ENCODE peak calls at places on chromosomes 4 and X, in six cellular contexts. B is MM.1S, S is T47D, M is HepG2, U is NCI-H2081, I is mesenteric fat pad. W is an unnamed sample.

GRCh38 chr4:41594439-41594838 is 56.5 kb downstream of the LIMCH1 start:
- DNase-seq in I (no peak), B (no peak), M (no peak), U (no peak), S (no peak), W (no peak)

GRCh38 chrX:148854351-148854750 is 353.9 kb downstream of the AFF2 start:
- DNase-seq in I (no peak), B (no peak), U (no peak), M (no peak), S (no peak), W (no peak)

GRCh38 chr4:183987987-183988392 is 82.9 kb downstream of the STOX2 start:
- DNase-seq in B (no peak), I (no peak), M (peak), U (peak), S (peak), W (peak)

GRCh38 chr4:8675383-8675782 is 82.8 kb downstream of the CPZ start:
- DNase-seq in S (peak), M (peak), B (peak), U (no peak), I (no peak), W (no peak)

GRCh38 chr4:30836231-30836630 is 116.1 kb downstream of the PCDH7 start:
- DNase-seq in U (no peak), S (no peak), I (no peak), M (no peak), B (no peak), W (no peak)

GRCh38 chr4:158033416-158033863 is 139.4 kb downstream of the GASK1B start:
- DNase-seq in M (peak), S (no peak), B (no peak), I (no peak), U (no peak), W (no peak)

GRCh38 chrX:154436290-154436596 is 711 bp upstream of the GDI1 start:
- DNase-seq in B (no peak), M (no peak), I (no peak), S (no peak), U (no peak), W (no peak)

GRCh38 chr4:183241322-183241640 is 78.8 kb downstream of the CLDN22 start:
- DNase-seq in S (no peak), B (no peak), M (no peak), I (no peak), U (no peak), W (no peak)

GRCh38 chrX:121869876-121870477 is 822.6 kb downstream of the GLUD2 start:
- DNase-seq in M (no peak), I (no peak), U (no peak), B (no peak), S (no peak), W (peak)

GRCh38 chrX:112654871-112655270 is 24.9 kb downstream of the LHFPL1 start:
- DNase-seq in M (no peak), I (no peak), B (no peak), S (no peak), U (no peak), W (no peak)

GRCh38 chr4:114077610-114078009 is 98.2 kb upstream of the ARSJ start:
- DNase-seq in U (no peak), B (no peak), S (no peak), I (no peak), M (no peak), W (no peak)

GRCh38 chr4:153119626-153120025 is 84.6 kb upstream of the TRIM2 start:
- DNase-seq in M (no peak), I (no peak), U (no peak), S (no peak), B (no peak), W (no peak)

GRCh38 chr4:7186081-7186480 is 6.3 kb upstream of the SORCS2 start:
- DNase-seq in I (peak), U (peak), B (no peak), S (peak), M (peak), W (peak)

GRCh38 chrX:39574178-39574577 is 523.6 kb downstream of the BCOR start:
- DNase-seq in B (no peak), M (no peak), S (peak), U (peak), I (no peak), W (no peak)

GRCh38 chr4:147049940-147050852 is 104.5 kb upstream of the TTC29 start:
- DNase-seq in S (no peak), M (no peak), B (no peak), U (no peak), I (no peak), W (no peak)

GRCh38 chr4:102734591-102735385 is 26.0 kb downstream of the MANBA start:
- DNase-seq in B (no peak), S (no peak), U (no peak), I (no peak), M (peak), W (no peak)

GRCh38 chr4:150164055-150164454 is 85.8 kb downstream of the DCLK2 start:
- DNase-seq in B (no peak), I (no peak), S (no peak), M (no peak), U (no peak), W (no peak)

GRCh38 chr4:72446353-72447055 is 122.5 kb downstream of the ADAMTS3 start:
- DNase-seq in S (no peak), M (no peak), I (no peak), B (no peak), U (no peak), W (no peak)

GRCh38 chr4:48780867-48781219 is 764 bp upstream of the FRYL start:
- DNase-seq in B (peak), M (peak), S (peak), I (no peak), U (peak), W (no peak)

GRCh38 chr4:23856630-23857029 is 33.2 kb downstream of the PPARGC1A start:
- DNase-seq in M (peak), S (peak), I (no peak), U (no peak), B (no peak), W (no peak)

GRCh38 chrX:107508925-107509324 is 59.5 kb downstream of the FRMPD3 start:
- DNase-seq in B (no peak), S (no peak), M (no peak), I (no peak), U (no peak), W (no peak)

GRCh38 chr4:63370997-63371396 is 1038.3 kb downstream of the TECRL start:
- DNase-seq in U (no peak), I (no peak), B (no peak), S (no peak), M (no peak), W (no peak)

GRCh38 chr4:65139998-65140397 is 530.3 kb downstream of the EPHA5 start:
- DNase-seq in U (no peak), B (peak), M (no peak), S (no peak), I (no peak), W (no peak)

GRCh38 chrX:81414630-81415029 is 212.7 kb downstream of the SH3BGRL start:
- DNase-seq in S (peak), B (no peak), U (no peak), M (no peak), I (no peak), W (no peak)

GRCh38 chr4:129328176-129328575 is 232.2 kb downstream of the C4orf33 start:
- DNase-seq in U (no peak), M (no peak), I (no peak), B (no peak), S (no peak), W (no peak)

GRCh38 chr4:98143001-98143899 is at the start of gene STPG2:
- DNase-seq in U (peak), B (peak), M (peak), I (peak), S (peak), W (peak)

GRCh38 chrX:154730271-154730883 is 20.5 kb downstream of the GAB3 start:
- DNase-seq in S (peak), B (no peak), I (no peak), M (no peak), U (no peak), W (no peak)

GRCh38 chr4:137678796-137679195 is 146.5 kb upstream of the PCDH18 start:
- DNase-seq in U (no peak), I (no peak), S (no peak), B (no peak), M (no peak), W (no peak)

W was measured in cardiac septum.